ENCODE peak calls at places on chromosome 20, in five cellular contexts. One of them, this sample, is unnamed.

GRCh38 chr20:63562461-63563185 is 8.7 kb downstream of the FNDC11 start:
- DNase-seq in CD8-positive, alpha-beta T cell: no peak
- DNase-seq in mesendoderm: no peak
- DNase-seq in fibroblast of lung: no peak
- DNase-seq in uterus: no peak
- DNase-seq in this sample: no peak

GRCh38 chr20:36071848-36072247 is 82.7 kb upstream of the EPB41L1 start:
- DNase-seq in fibroblast of lung: no peak
- DNase-seq in CD8-positive, alpha-beta T cell: no peak
- DNase-seq in mesendoderm: no peak
- DNase-seq in uterus: no peak
- DNase-seq in this sample: no peak

GRCh38 chr20:38104283-38104682 is 60.8 kb downstream of the TGM2 start:
- DNase-seq in uterus: no peak
- DNase-seq in CD8-positive, alpha-beta T cell: no peak
- DNase-seq in mesendoderm: no peak
- DNase-seq in fibroblast of lung: peak; percentile 31
- DNase-seq in this sample: no peak

GRCh38 chr20:38145094-38146075 is 19.7 kb downstream of the TGM2 start:
- DNase-seq in fibroblast of lung: peak; percentile 82
- DNase-seq in uterus: peak; percentile 70
- DNase-seq in CD8-positive, alpha-beta T cell: no peak
- DNase-seq in mesendoderm: no peak
- DNase-seq in this sample: no peak

GRCh38 chr20:38255389-38255788 is 5.1 kb downstream of the KIAA1755 start:
- DNase-seq in uterus: peak; percentile 55
- DNase-seq in mesendoderm: no peak
- DNase-seq in fibroblast of lung: peak; percentile 79
- DNase-seq in CD8-positive, alpha-beta T cell: no peak
- DNase-seq in this sample: peak; percentile 91

GRCh38 chr20:6231551-6231950 is 108.7 kb upstream of the FERMT1 start:
- DNase-seq in mesendoderm: no peak
- DNase-seq in CD8-positive, alpha-beta T cell: no peak
- DNase-seq in fibroblast of lung: peak; percentile 47
- DNase-seq in uterus: no peak
- DNase-seq in this sample: no peak

GRCh38 chr20:44624152-44624551 is 27.3 kb downstream of the ADA start:
- DNase-seq in fibroblast of lung: no peak
- DNase-seq in uterus: no peak
- DNase-seq in CD8-positive, alpha-beta T cell: no peak
- DNase-seq in mesendoderm: no peak
- DNase-seq in this sample: peak; percentile 70

GRCh38 chr20:22004946-22005345 is 299.5 kb downstream of the PAX1 start:
- DNase-seq in uterus: no peak
- DNase-seq in CD8-positive, alpha-beta T cell: no peak
- DNase-seq in fibroblast of lung: no peak
- DNase-seq in mesendoderm: no peak
- DNase-seq in this sample: no peak

GRCh38 chr20:31711416-31712111 is 11.1 kb downstream of the BCL2L1 start:
- DNase-seq in fibroblast of lung: no peak
- DNase-seq in mesendoderm: peak; percentile 38
- DNase-seq in uterus: no peak
- DNase-seq in CD8-positive, alpha-beta T cell: no peak
- DNase-seq in this sample: no peak

GRCh38 chr20:1775117-1775516 is 117.5 kb upstream of the SIRPG start:
- DNase-seq in mesendoderm: no peak
- DNase-seq in uterus: no peak
- DNase-seq in CD8-positive, alpha-beta T cell: no peak
- DNase-seq in fibroblast of lung: peak; percentile 58
- DNase-seq in this sample: no peak

GRCh38 chr20:44295995-44296394 is 15.0 kb downstream of the FITM2 start:
- DNase-seq in uterus: no peak
- DNase-seq in mesendoderm: no peak
- DNase-seq in CD8-positive, alpha-beta T cell: no peak
- DNase-seq in fibroblast of lung: no peak
- DNase-seq in this sample: no peak

GRCh38 chr20:45545351-45545750 is 1.9 kb downstream of the EPPIN start:
- DNase-seq in CD8-positive, alpha-beta T cell: no peak
- DNase-seq in uterus: no peak
- DNase-seq in fibroblast of lung: no peak
- DNase-seq in mesendoderm: no peak
- DNase-seq in this sample: no peak

GRCh38 chr20:54014301-54014914 is 56.0 kb downstream of the BCAS1 start:
- DNase-seq in uterus: no peak
- DNase-seq in CD8-positive, alpha-beta T cell: no peak
- DNase-seq in mesendoderm: no peak
- DNase-seq in fibroblast of lung: no peak
- DNase-seq in this sample: no peak

GRCh38 chr20:22320245-22320915 is 264.0 kb downstream of the FOXA2 start:
- DNase-seq in mesendoderm: no peak
- DNase-seq in CD8-positive, alpha-beta T cell: no peak
- DNase-seq in fibroblast of lung: no peak
- DNase-seq in uterus: no peak
- DNase-seq in this sample: no peak

GRCh38 chr20:60057866-60058807 is 99.9 kb downstream of the CDH26 start:
- DNase-seq in fibroblast of lung: peak; percentile 72
- DNase-seq in CD8-positive, alpha-beta T cell: peak; percentile 64
- DNase-seq in uterus: peak; percentile 22
- DNase-seq in mesendoderm: peak; percentile 74
- DNase-seq in this sample: peak; percentile 77

GRCh38 chr20:17992847-17993508 is 24.2 kb downstream of the MGME1 start:
- DNase-seq in fibroblast of lung: peak; percentile 44
- DNase-seq in mesendoderm: no peak
- DNase-seq in uterus: no peak
- DNase-seq in CD8-positive, alpha-beta T cell: no peak
- DNase-seq in this sample: no peak

GRCh38 chr20:2626853-2627541 is 25.4 kb upstream of the NOP56 start:
- DNase-seq in CD8-positive, alpha-beta T cell: no peak
- DNase-seq in fibroblast of lung: peak; percentile 73
- DNase-seq in uterus: no peak
- DNase-seq in mesendoderm: peak; percentile 12
- DNase-seq in this sample: no peak

GRCh38 chr20:39985276-39985675 is 703.8 kb downstream of the MAFB start:
- DNase-seq in CD8-positive, alpha-beta T cell: no peak
- DNase-seq in fibroblast of lung: no peak
- DNase-seq in mesendoderm: no peak
- DNase-seq in uterus: no peak
- DNase-seq in this sample: no peak

GRCh38 chr20:39983183-39983582 is 705.9 kb downstream of the MAFB start:
- DNase-seq in uterus: no peak
- DNase-seq in mesendoderm: no peak
- DNase-seq in CD8-positive, alpha-beta T cell: no peak
- DNase-seq in fibroblast of lung: no peak
- DNase-seq in this sample: no peak

GRCh38 chr20:39988991-39989390 is 700.0 kb downstream of the MAFB start:
- DNase-seq in fibroblast of lung: no peak
- DNase-seq in mesendoderm: no peak
- DNase-seq in uterus: no peak
- DNase-seq in CD8-positive, alpha-beta T cell: no peak
- DNase-seq in this sample: peak; percentile 47

GRCh38 chr20:39983655-39984054 is 705.4 kb downstream of the MAFB start:
- DNase-seq in CD8-positive, alpha-beta T cell: no peak
- DNase-seq in uterus: no peak
- DNase-seq in mesendoderm: no peak
- DNase-seq in fibroblast of lung: no peak
- DNase-seq in this sample: no peak

DNA sequence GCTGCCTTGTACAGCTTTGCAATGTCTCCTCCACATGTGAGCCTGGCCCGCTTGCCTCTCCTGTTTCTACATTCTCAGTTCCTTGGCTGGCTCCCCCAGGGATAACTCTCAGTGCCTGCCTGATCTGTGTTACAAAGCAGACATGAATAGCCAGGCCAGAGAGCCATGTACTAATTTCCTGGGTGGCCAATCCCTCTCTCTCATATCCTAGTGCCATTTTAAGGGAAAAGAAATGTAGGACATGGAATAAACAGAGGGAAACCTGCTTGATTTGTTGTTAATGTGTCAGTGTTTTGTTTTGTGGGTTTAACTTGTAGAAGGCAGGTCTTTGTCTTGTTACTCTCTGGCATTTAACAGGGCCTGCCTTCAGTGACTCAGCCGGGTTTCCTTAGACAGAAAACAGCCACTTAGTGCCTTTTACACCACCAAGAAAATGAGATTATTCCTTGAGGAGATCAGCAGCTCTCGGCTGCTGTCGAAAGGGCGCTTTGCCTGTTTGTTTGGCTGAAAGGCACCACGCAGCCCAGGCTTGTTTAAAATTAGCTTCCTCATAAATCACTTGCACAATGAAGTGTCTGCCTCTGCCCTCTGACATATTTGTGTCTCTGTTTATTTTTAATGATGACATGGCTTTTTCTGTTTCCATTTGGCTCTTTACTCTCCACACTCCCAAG is 702.7 kb downstream of the MAFB start:
- DNase-seq in fibroblast of lung: peak; percentile 26
- DNase-seq in mesendoderm: peak; percentile 67
- DNase-seq in uterus: peak; percentile 57
- DNase-seq in CD8-positive, alpha-beta T cell: no peak
- DNase-seq in this sample: no peak
- H3K27ac ChIP-seq in fibroblast of lung: peak overlapping the region; percentile 35
- H3K27ac ChIP-seq in mesendoderm: no peak overlapping the region
- H3K27ac ChIP-seq in uterus: peak overlapping the region; percentile 78
- H3K27ac ChIP-seq in CD8-positive, alpha-beta T cell: no peak overlapping the region
- H3K27ac ChIP-seq in this sample: peak overlapping the region; percentile 49

GRCh38 chr20:33837096-33837830 is 26.1 kb downstream of the CHMP4B start:
- DNase-seq in fibroblast of lung: no peak
- DNase-seq in mesendoderm: no peak
- DNase-seq in uterus: no peak
- DNase-seq in CD8-positive, alpha-beta T cell: no peak
- DNase-seq in this sample: no peak
- H3K4me3 ChIP-seq in fibroblast of lung: no peak overlapping the region
- H3K4me3 ChIP-seq in mesendoderm: no peak overlapping the region
- H3K4me3 ChIP-seq in uterus: no peak overlapping the region
- H3K4me3 ChIP-seq in CD8-positive, alpha-beta T cell: no peak overlapping the region
- H3K4me3 ChIP-seq in this sample: no peak overlapping the region

GRCh38 chr20:48736231-48736630 is 91.6 kb downstream of the PREX1 start:
- DNase-seq in mesendoderm: no peak
- DNase-seq in fibroblast of lung: no peak
- DNase-seq in CD8-positive, alpha-beta T cell: no peak
- DNase-seq in uterus: no peak
- DNase-seq in this sample: no peak
- H3K27ac ChIP-seq in mesendoderm: no peak overlapping the region
- H3K27ac ChIP-seq in fibroblast of lung: no peak overlapping the region
- H3K27ac ChIP-seq in CD8-positive, alpha-beta T cell: no peak overlapping the region
- H3K27ac ChIP-seq in uterus: no peak overlapping the region
- H3K27ac ChIP-seq in this sample: no peak overlapping the region

GRCh38 chr20:50733644-50734349 is 2.4 kb downstream of the PARD6B start:
- DNase-seq in CD8-positive, alpha-beta T cell: no peak
- DNase-seq in fibroblast of lung: no peak
- DNase-seq in mesendoderm: no peak
- DNase-seq in uterus: no peak
- DNase-seq in this sample: no peak
- H3K4me3 ChIP-seq in CD8-positive, alpha-beta T cell: no peak overlapping the region
- H3K4me3 ChIP-seq in fibroblast of lung: no peak overlapping the region
- H3K4me3 ChIP-seq in mesendoderm: no peak overlapping the region
- H3K4me3 ChIP-seq in uterus: no peak overlapping the region
- H3K4me3 ChIP-seq in this sample: peak overlapping the region; percentile 4

DNA sequence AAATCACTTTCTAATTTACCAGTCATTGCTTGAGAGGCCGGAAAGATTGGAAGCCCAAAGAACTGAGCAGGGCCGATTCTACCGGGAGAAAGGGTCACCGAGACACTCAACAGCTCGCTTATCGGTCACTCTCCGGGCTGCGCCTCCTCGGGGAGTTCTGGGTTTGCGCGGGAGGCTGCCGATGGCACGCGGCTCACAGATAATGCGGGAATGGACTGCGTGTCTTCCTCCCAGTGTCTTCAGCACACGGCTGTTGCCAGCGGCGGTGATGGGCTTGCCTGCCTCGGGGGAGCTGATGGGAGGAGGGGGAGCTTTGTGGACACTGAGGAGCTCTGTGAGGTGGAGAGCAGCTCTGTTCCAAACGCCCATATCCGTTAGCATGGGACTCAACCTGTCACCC is 314.6 kb downstream of the CDH4 start:
- DNase-seq in uterus: no peak
- DNase-seq in fibroblast of lung: no peak
- DNase-seq in CD8-positive, alpha-beta T cell: no peak
- DNase-seq in mesendoderm: no peak
- DNase-seq in this sample: peak; percentile 58
- H3K27ac ChIP-seq in uterus: no peak overlapping the region
- H3K27ac ChIP-seq in fibroblast of lung: no peak overlapping the region
- H3K27ac ChIP-seq in CD8-positive, alpha-beta T cell: no peak overlapping the region
- H3K27ac ChIP-seq in mesendoderm: no peak overlapping the region
- H3K27ac ChIP-seq in this sample: no peak overlapping the region

DNA sequence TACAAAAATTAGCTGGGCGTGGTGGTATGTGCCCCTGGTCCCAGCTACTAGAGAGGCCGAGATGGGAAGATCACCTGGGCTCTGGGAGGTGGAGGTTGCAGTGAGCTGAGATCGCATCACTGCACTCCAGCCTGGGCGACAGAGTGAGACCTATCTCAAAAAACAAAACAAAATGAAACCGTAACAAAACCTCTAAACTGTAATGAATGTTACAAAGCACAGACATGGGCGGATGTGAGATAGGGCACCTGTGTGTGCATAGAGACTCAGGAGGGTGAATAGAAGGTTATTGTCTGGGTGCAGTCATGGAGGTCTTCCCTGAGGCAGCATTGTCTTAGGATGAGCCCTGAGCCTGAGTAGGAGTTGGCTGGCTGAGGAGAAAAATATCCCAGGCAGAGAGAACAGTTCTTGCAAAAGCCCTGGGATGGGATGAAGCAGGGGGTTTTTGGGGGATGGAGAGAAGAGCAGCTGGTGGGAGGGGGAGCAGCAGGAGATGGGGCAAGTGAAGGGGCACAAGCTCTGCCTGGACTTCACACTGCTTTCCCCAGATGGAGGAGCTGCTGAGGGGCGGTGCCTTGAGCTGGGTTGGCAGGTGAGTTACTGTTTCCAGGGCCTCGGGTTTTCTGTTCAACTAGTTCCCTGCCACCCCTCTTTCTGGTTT is 5.2 kb downstream of the BCAS4 start:
- DNase-seq in fibroblast of lung: no peak
- DNase-seq in uterus: no peak
- DNase-seq in CD8-positive, alpha-beta T cell: no peak
- DNase-seq in mesendoderm: no peak
- DNase-seq in this sample: no peak
- H3K4me3 ChIP-seq in fibroblast of lung: no peak overlapping the region
- H3K4me3 ChIP-seq in uterus: no peak overlapping the region
- H3K4me3 ChIP-seq in CD8-positive, alpha-beta T cell: no peak overlapping the region
- H3K4me3 ChIP-seq in mesendoderm: no peak overlapping the region
- H3K4me3 ChIP-seq in this sample: no peak overlapping the region